ENCODE peak calls at places on chromosome 15, in four cellular contexts. Y is transverse colon, I is tibial nerve, B is stomach. H is an unnamed sample.

GRCh38 chr15:80615783-80616391 is 79.2 kb upstream of the ABHD17C start:
- DNase-seq in I (no peak), B (peak), Y (peak), H (peak)

GRCh38 chr15:81229596-81229995 is 32.9 kb downstream of the IL16 start:
- DNase-seq in B (no peak), I (peak), Y (no peak), H (no peak)

GRCh38 chr15:100171411-100171810 is 170.4 kb downstream of the ADAMTS17 start:
- DNase-seq in I (no peak), Y (no peak), B (no peak), H (no peak)

GRCh38 chr15:37773111-37773860 is 161.2 kb upstream of the TMCO5A start:
- DNase-seq in Y (no peak), B (no peak), I (no peak), H (no peak)

GRCh38 chr15:36832792-36833191 is 253.4 kb downstream of the CDIN1 start:
- DNase-seq in Y (no peak), I (no peak), B (no peak), H (no peak)

GRCh38 chr15:53976844-53977392 is 1.3 kb upstream of the UNC13C start:
- DNase-seq in I (no peak), Y (no peak), B (no peak), H (peak)

GRCh38 chr15:98562361-98562791 is 86.0 kb upstream of the IGF1R start:
- DNase-seq in Y (peak), B (no peak), I (no peak), H (no peak)

GRCh38 chr15:58165661-58166060 is 27.5 kb downstream of the AQP9 start:
- DNase-seq in Y (no peak), B (peak), I (peak), H (peak)

GRCh38 chr15:43441316-43441715 is 51.6 kb downstream of the TP53BP1 start:
- DNase-seq in Y (no peak), I (no peak), B (no peak), H (no peak)

GRCh38 chr15:64851503-64851840 is 9.8 kb downstream of the PLEKHO2 start:
- DNase-seq in B (no peak), I (peak), Y (peak), H (peak)

GRCh38 chr15:64856429-64857145 is 14.9 kb downstream of the PLEKHO2 start:
- DNase-seq in I (peak), B (no peak), Y (no peak), H (peak)

GRCh38 chr15:64854526-64854925 is 12.8 kb downstream of the PLEKHO2 start:
- DNase-seq in B (no peak), Y (no peak), I (no peak), H (no peak)

GRCh38 chr15:64855206-64856000 is 13.7 kb downstream of the PLEKHO2 start:
- DNase-seq in B (no peak), I (no peak), Y (no peak), H (no peak)

GRCh38 chr15:64854041-64854440 is 12.3 kb downstream of the PLEKHO2 start:
- DNase-seq in B (no peak), Y (no peak), I (no peak), H (no peak)
- TF ChIP-seq EP300 in B (no peak), Y (no peak), I (no peak), H (no peak)

GRCh38 chr15:73969151-73969759 is 22.8 kb downstream of the STOML1 start:
- DNase-seq in B (no peak), Y (no peak), I (no peak), H (no peak)

GRCh38 chr15:73978896-73979295 is 13.2 kb downstream of the STOML1 start:
- DNase-seq in B (no peak), Y (no peak), I (no peak), H (no peak)

GRCh38 chr15:73968461-73968860 is 23.6 kb downstream of the STOML1 start:
- DNase-seq in Y (no peak), I (no peak), B (no peak), H (no peak)

GRCh38 chr15:73972984-73973682 is 19.0 kb downstream of the STOML1 start:
- DNase-seq in B (peak), Y (peak), I (peak), H (peak)
- H3K4me3 ChIP-seq in B (peak), Y (no peak), I (peak), H (no peak)

GRCh38 chr15:33293619-33294309 is 17.0 kb upstream of the RYR3 start:
- DNase-seq in Y (no peak), B (no peak), I (no peak), H (no peak)
- H3K27ac ChIP-seq in Y (no peak), B (no peak), I (no peak), H (no peak)

DNA sequence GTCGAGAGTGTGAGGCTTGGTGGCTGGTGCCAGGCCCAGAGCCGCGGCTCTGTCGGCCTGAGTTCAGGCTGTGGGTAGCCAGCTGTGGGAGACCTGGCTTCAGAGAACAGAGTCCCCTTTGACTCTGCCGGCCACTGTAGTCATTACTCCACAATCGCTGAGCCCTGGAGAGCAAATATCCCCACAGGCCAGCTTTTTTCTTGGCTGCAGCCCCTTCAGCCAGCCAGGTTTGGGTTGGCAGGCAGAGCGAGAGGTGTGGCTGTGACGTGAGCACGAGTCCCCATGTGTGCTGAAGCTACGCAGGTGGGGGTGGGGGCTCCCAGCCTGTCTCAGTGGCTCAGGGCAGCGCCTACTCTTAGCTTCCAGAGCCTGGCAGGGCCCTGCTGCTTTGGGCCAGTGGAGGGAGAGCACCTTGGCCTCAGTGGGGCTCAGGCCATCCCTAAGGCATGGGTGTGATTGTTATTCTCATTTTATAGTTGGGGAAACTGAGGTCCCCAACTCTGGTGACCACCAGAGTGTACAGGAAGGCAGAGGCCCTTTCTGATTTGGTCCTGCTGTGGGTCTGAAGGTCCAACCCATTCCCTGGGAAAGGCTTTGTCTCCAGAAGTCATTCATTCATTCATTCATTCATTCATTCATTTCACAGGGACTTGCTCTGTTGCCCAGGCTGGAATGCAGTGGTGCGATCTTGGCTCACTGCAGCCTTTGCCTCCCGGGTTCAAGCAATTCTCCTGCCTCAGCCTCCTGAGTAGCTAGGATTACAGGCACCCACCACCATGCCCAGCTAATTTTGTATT is 45.7 kb upstream of the LCTL start:
- DNase-seq in I (no peak), Y (no peak), B (peak), H (no peak)
- TF ChIP-seq EP300 in I (no peak), Y (no peak), B (no peak), H (no peak)

GRCh38 chr15:85607842-85608241 is 186.9 kb downstream of the KLHL25 start:
- DNase-seq in B (no peak), Y (no peak), I (no peak), H (no peak)
- H3K4me3 ChIP-seq in B (no peak), Y (no peak), I (no peak), H (no peak)